ENCODE peak calls at places on chromosome 16, in four cellular contexts. R, V, C and O are unnamed samples.

GRCh38 chr16:48184681-48185080 is 28.9 kb upstream of the ABCC12 start:
- DNase-seq in V (no peak), R (no peak), C (no peak), O (no peak)

GRCh38 chr16:79595261-79595660 is 5.3 kb downstream of the MAF start:
- DNase-seq in R (no peak), V (no peak), C (peak; percentile 42), O (no peak)

GRCh38 chr16:69921125-69921524 is 30.0 kb upstream of the CLEC18A start:
- DNase-seq in C (no peak), R (no peak), V (no peak), O (no peak)

GRCh38 chr16:30875881-30876791 is 17.7 kb downstream of the BCL7C start:
- DNase-seq in C (peak; percentile 49), R (no peak), V (peak; percentile 59), O (peak; percentile 80)

GRCh38 chr16:89308391-89309333 is 91.2 kb downstream of the ZNF778 start:
- DNase-seq in V (peak; percentile 62), R (no peak), C (peak; percentile 45), O (peak; percentile 31)

GRCh38 chr16:23383881-23384280 is 69.1 kb downstream of the COG7 start:
- DNase-seq in V (no peak), C (no peak), R (no peak), O (no peak)

GRCh38 chr16:85420501-85421337 is 192.4 kb upstream of the GSE1 start:
- DNase-seq in V (peak; percentile 86), R (peak; percentile 61), C (peak; percentile 69), O (peak; percentile 77)

GRCh38 chr16:27745348-27745747 is 195.4 kb downstream of the KATNIP start:
- DNase-seq in V (no peak), C (no peak), R (no peak), O (no peak)

GRCh38 chr16:29815032-29815721 is 775 bp upstream of the PAGR1 start:
- DNase-seq in C (no peak), R (no peak), V (no peak), O (no peak)

GRCh38 chr16:50245417-50246298 is 20.7 kb upstream of the ADCY7 start:
- DNase-seq in C (peak; percentile 51), V (peak; percentile 75), R (peak; percentile 26), O (peak; percentile 57)

GRCh38 chr16:69301187-69301586 is 10.0 kb upstream of the VPS4A start:
- DNase-seq in V (no peak), R (no peak), C (no peak), O (no peak)

GRCh38 chr16:680967-681745 is 946 bp downstream of the STUB1 start:
- DNase-seq in C (peak; percentile 45), R (no peak), V (no peak), O (peak; percentile 58)

GRCh38 chr16:69057400-69058378 is 47.8 kb upstream of the HAS3 start:
- DNase-seq in C (peak; percentile 88), V (no peak), R (no peak), O (no peak)

GRCh38 chr16:52741386-52741785 is 194.4 kb upstream of the TOX3 start:
- DNase-seq in C (no peak), R (no peak), V (no peak), O (no peak)

GRCh38 chr16:80552277-80552676 is 11.5 kb downstream of the DYNLRB2 start:
- DNase-seq in V (no peak), C (no peak), R (no peak), O (no peak)

GRCh38 chr16:15785386-15786059 is 71.3 kb downstream of the MYH11 start:
- DNase-seq in V (no peak), C (no peak), R (no peak), O (no peak)